ENCODE peak calls at places on chromosomes 13 and 19, in six cellular contexts. One of them, this sample, is unnamed.

GRCh38 chr19:56301152-56301551 is 13.5 kb downstream of the ZSCAN5A start:
- DNase-seq in HFF-Myc: no peak
- DNase-seq in GM12864: no peak
- DNase-seq in breast epithelium: no peak
- DNase-seq in CD8-positive, alpha-beta T cell: no peak
- DNase-seq in fibroblast of lung: no peak
- DNase-seq in this sample: no peak

GRCh38 chr13:42108217-42108616 is 59.8 kb downstream of the DGKH start:
- DNase-seq in GM12864: no peak
- DNase-seq in CD8-positive, alpha-beta T cell: no peak
- DNase-seq in breast epithelium: no peak
- DNase-seq in HFF-Myc: no peak
- DNase-seq in fibroblast of lung: no peak
- DNase-seq in this sample: no peak

GRCh38 chr13:32264407-32264806 is 50.8 kb downstream of the ZAR1L start:
- DNase-seq in breast epithelium: no peak
- DNase-seq in GM12864: no peak
- DNase-seq in CD8-positive, alpha-beta T cell: no peak
- DNase-seq in fibroblast of lung: peak
- DNase-seq in HFF-Myc: no peak
- DNase-seq in this sample: no peak

GRCh38 chr13:42892760-42893159 is 99.3 kb downstream of the EPSTI1 start:
- DNase-seq in HFF-Myc: no peak
- DNase-seq in breast epithelium: no peak
- DNase-seq in GM12864: no peak
- DNase-seq in fibroblast of lung: no peak
- DNase-seq in CD8-positive, alpha-beta T cell: no peak
- DNase-seq in this sample: no peak

GRCh38 chr13:29897102-29897501 is 46.7 kb upstream of the UBL3 start:
- DNase-seq in HFF-Myc: no peak
- DNase-seq in fibroblast of lung: peak
- DNase-seq in breast epithelium: no peak
- DNase-seq in CD8-positive, alpha-beta T cell: no peak
- DNase-seq in GM12864: no peak
- DNase-seq in this sample: no peak

GRCh38 chr19:3162418-3163229 is 15.9 kb upstream of the S1PR4 start:
- DNase-seq in breast epithelium: no peak
- DNase-seq in HFF-Myc: no peak
- DNase-seq in CD8-positive, alpha-beta T cell: no peak
- DNase-seq in GM12864: no peak
- DNase-seq in fibroblast of lung: no peak
- DNase-seq in this sample: no peak

GRCh38 chr13:35512271-35512920 is 35.9 kb upstream of the MAB21L1 start:
- DNase-seq in CD8-positive, alpha-beta T cell: no peak
- DNase-seq in HFF-Myc: peak
- DNase-seq in GM12864: no peak
- DNase-seq in fibroblast of lung: peak
- DNase-seq in breast epithelium: no peak
- DNase-seq in this sample: peak

GRCh38 chr19:53991224-53992113 is at the start of gene CACNG6:
- DNase-seq in HFF-Myc: no peak
- DNase-seq in breast epithelium: no peak
- DNase-seq in CD8-positive, alpha-beta T cell: no peak
- DNase-seq in GM12864: no peak
- DNase-seq in fibroblast of lung: peak
- DNase-seq in this sample: no peak

GRCh38 chr13:48770372-48770771 is 116.6 kb downstream of the CYSLTR2 start:
- DNase-seq in GM12864: no peak
- DNase-seq in breast epithelium: no peak
- DNase-seq in CD8-positive, alpha-beta T cell: no peak
- DNase-seq in fibroblast of lung: peak
- DNase-seq in HFF-Myc: no peak
- DNase-seq in this sample: no peak

GRCh38 chr13:43881580-43881979 is 1.9 kb downstream of the LACC1 start:
- DNase-seq in HFF-Myc: no peak
- DNase-seq in breast epithelium: no peak
- DNase-seq in CD8-positive, alpha-beta T cell: no peak
- DNase-seq in fibroblast of lung: no peak
- DNase-seq in GM12864: no peak
- DNase-seq in this sample: no peak

GRCh38 chr19:51192689-51193088 is 32.2 kb upstream of the CD33 start:
- DNase-seq in breast epithelium: no peak
- DNase-seq in HFF-Myc: no peak
- DNase-seq in CD8-positive, alpha-beta T cell: no peak
- DNase-seq in fibroblast of lung: no peak
- DNase-seq in GM12864: no peak
- DNase-seq in this sample: no peak

GRCh38 chr13:41546372-41547252 is 89.3 kb downstream of the RGCC start:
- DNase-seq in GM12864: no peak
- DNase-seq in HFF-Myc: no peak
- DNase-seq in fibroblast of lung: peak
- DNase-seq in breast epithelium: no peak
- DNase-seq in CD8-positive, alpha-beta T cell: no peak
- DNase-seq in this sample: no peak

GRCh38 chr13:30829145-30829544 is 76.9 kb upstream of the MEDAG start:
- DNase-seq in GM12864: no peak
- DNase-seq in breast epithelium: no peak
- DNase-seq in CD8-positive, alpha-beta T cell: no peak
- DNase-seq in fibroblast of lung: peak
- DNase-seq in HFF-Myc: peak
- DNase-seq in this sample: no peak

GRCh38 chr13:99356216-99357089 is 49.3 kb upstream of the GPR183 start:
- DNase-seq in fibroblast of lung: peak
- DNase-seq in GM12864: no peak
- DNase-seq in breast epithelium: no peak
- DNase-seq in CD8-positive, alpha-beta T cell: no peak
- DNase-seq in HFF-Myc: no peak
- DNase-seq in this sample: no peak

GRCh38 chr19:10718205-10719196 is 622 bp downstream of the DNM2 start:
- DNase-seq in HFF-Myc: no peak
- DNase-seq in breast epithelium: no peak
- DNase-seq in CD8-positive, alpha-beta T cell: peak
- DNase-seq in GM12864: no peak
- DNase-seq in fibroblast of lung: peak
- DNase-seq in this sample: no peak

GRCh38 chr19:56110515-56111448 is 10.3 kb downstream of the ZNF787 start:
- DNase-seq in HFF-Myc: no peak
- DNase-seq in fibroblast of lung: no peak
- DNase-seq in CD8-positive, alpha-beta T cell: no peak
- DNase-seq in breast epithelium: no peak
- DNase-seq in GM12864: no peak
- DNase-seq in this sample: no peak

GRCh38 chr13:110232756-110233155 is 74.2 kb downstream of the COL4A1 start:
- DNase-seq in HFF-Myc: peak
- DNase-seq in fibroblast of lung: no peak
- DNase-seq in breast epithelium: no peak
- DNase-seq in GM12864: no peak
- DNase-seq in CD8-positive, alpha-beta T cell: no peak
- DNase-seq in this sample: no peak

GRCh38 chr13:60162096-60162495 is 1.6 kb downstream of the DIAPH3 start:
- DNase-seq in CD8-positive, alpha-beta T cell: no peak
- DNase-seq in fibroblast of lung: peak
- DNase-seq in breast epithelium: no peak
- DNase-seq in HFF-Myc: no peak
- DNase-seq in GM12864: no peak
- DNase-seq in this sample: no peak

GRCh38 chr13:102905905-102906304 is 60.1 kb downstream of the ERCC5 start:
- DNase-seq in breast epithelium: no peak
- DNase-seq in GM12864: no peak
- DNase-seq in CD8-positive, alpha-beta T cell: no peak
- DNase-seq in HFF-Myc: no peak
- DNase-seq in fibroblast of lung: no peak
- DNase-seq in this sample: no peak

GRCh38 chr13:50080158-50080855 is 65.1 kb downstream of the KCNRG start:
- DNase-seq in fibroblast of lung: peak
- DNase-seq in CD8-positive, alpha-beta T cell: peak
- DNase-seq in breast epithelium: no peak
- DNase-seq in GM12864: no peak
- DNase-seq in HFF-Myc: no peak
- DNase-seq in this sample: no peak

GRCh38 chr13:99367663-99368448 is 60.7 kb upstream of the GPR183 start:
- DNase-seq in GM12864: no peak
- DNase-seq in fibroblast of lung: no peak
- DNase-seq in CD8-positive, alpha-beta T cell: no peak
- DNase-seq in HFF-Myc: no peak
- DNase-seq in breast epithelium: no peak
- DNase-seq in this sample: no peak

GRCh38 chr13:112441779-112442310 is 65.7 kb downstream of the SPACA7 start:
- DNase-seq in breast epithelium: no peak
- DNase-seq in GM12864: no peak
- DNase-seq in fibroblast of lung: no peak
- DNase-seq in CD8-positive, alpha-beta T cell: no peak
- DNase-seq in HFF-Myc: no peak
- DNase-seq in this sample: no peak

GRCh38 chr19:51158474-51159129 is 16.5 kb downstream of the SIGLEC7 start:
- DNase-seq in breast epithelium: peak
- DNase-seq in CD8-positive, alpha-beta T cell: peak
- DNase-seq in HFF-Myc: peak
- DNase-seq in fibroblast of lung: no peak
- DNase-seq in GM12864: no peak
- DNase-seq in this sample: no peak

GRCh38 chr19:39052846-39053245 is 20.5 kb upstream of the FBXO27 start:
- DNase-seq in breast epithelium: no peak
- DNase-seq in GM12864: no peak
- DNase-seq in HFF-Myc: no peak
- DNase-seq in CD8-positive, alpha-beta T cell: no peak
- DNase-seq in fibroblast of lung: no peak
- DNase-seq in this sample: no peak

GRCh38 chr13:73741111-73741510 is 393.1 kb downstream of the KLF12 start:
- DNase-seq in fibroblast of lung: peak
- DNase-seq in CD8-positive, alpha-beta T cell: no peak
- DNase-seq in GM12864: no peak
- DNase-seq in HFF-Myc: no peak
- DNase-seq in breast epithelium: no peak
- DNase-seq in this sample: no peak

GRCh38 chr13:66365101-66365500 is 865.0 kb downstream of the PCDH9 start:
- DNase-seq in fibroblast of lung: no peak
- DNase-seq in CD8-positive, alpha-beta T cell: no peak
- DNase-seq in HFF-Myc: no peak
- DNase-seq in GM12864: no peak
- DNase-seq in breast epithelium: no peak
- DNase-seq in this sample: no peak

GRCh38 chr19:35119578-35119977 is 4.0 kb downstream of the FXYD3 start:
- DNase-seq in CD8-positive, alpha-beta T cell: no peak
- DNase-seq in HFF-Myc: no peak
- DNase-seq in breast epithelium: no peak
- DNase-seq in fibroblast of lung: no peak
- DNase-seq in GM12864: no peak
- DNase-seq in this sample: no peak
- H3K4me3 ChIP-seq in CD8-positive, alpha-beta T cell: no peak
- H3K4me3 ChIP-seq in HFF-Myc: no peak
- H3K4me3 ChIP-seq in breast epithelium: peak
- H3K4me3 ChIP-seq in fibroblast of lung: no peak
- H3K4me3 ChIP-seq in GM12864: no peak
- H3K4me3 ChIP-seq in this sample: no peak

GRCh38 chr13:55000043-55000442 is 1971.4 kb downstream of the OLFM4 start:
- DNase-seq in GM12864: no peak
- DNase-seq in fibroblast of lung: no peak
- DNase-seq in CD8-positive, alpha-beta T cell: no peak
- DNase-seq in breast epithelium: no peak
- DNase-seq in HFF-Myc: no peak
- DNase-seq in this sample: no peak
- H3K4me3 ChIP-seq in GM12864: no peak
- H3K4me3 ChIP-seq in fibroblast of lung: no peak
- H3K4me3 ChIP-seq in CD8-positive, alpha-beta T cell: no peak
- H3K4me3 ChIP-seq in breast epithelium: no peak
- H3K4me3 ChIP-seq in HFF-Myc: no peak
- H3K4me3 ChIP-seq in this sample: no peak

GRCh38 chr13:27965343-27965739 is 3.8 kb downstream of the CDX2 start:
- DNase-seq in fibroblast of lung: no peak
- DNase-seq in CD8-positive, alpha-beta T cell: no peak
- DNase-seq in GM12864: no peak
- DNase-seq in HFF-Myc: no peak
- DNase-seq in breast epithelium: no peak
- DNase-seq in this sample: no peak
- H3K4me3 ChIP-seq in fibroblast of lung: no peak
- H3K4me3 ChIP-seq in CD8-positive, alpha-beta T cell: no peak
- H3K4me3 ChIP-seq in GM12864: no peak
- H3K4me3 ChIP-seq in HFF-Myc: no peak
- H3K4me3 ChIP-seq in breast epithelium: no peak
- H3K4me3 ChIP-seq in this sample: no peak

DNA sequence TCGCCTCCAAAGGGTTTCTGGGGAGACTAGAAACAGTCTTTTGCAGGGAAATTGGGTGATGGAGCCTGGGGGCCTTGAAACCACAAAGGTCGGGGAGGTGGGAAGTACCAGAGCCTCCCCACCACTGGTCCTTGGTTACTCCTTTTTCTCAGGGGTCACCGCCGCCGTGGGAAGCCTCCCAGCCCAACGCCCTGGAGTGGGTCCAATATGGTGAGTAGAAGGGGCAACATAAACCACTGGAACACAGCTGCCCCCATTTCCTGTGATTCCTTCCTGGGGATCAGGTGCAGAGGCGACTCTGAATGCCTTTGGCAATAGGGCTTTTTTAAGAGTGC is 5.8 kb downstream of the PGLYRP1 start:
- DNase-seq in GM12864: no peak
- DNase-seq in fibroblast of lung: no peak
- DNase-seq in CD8-positive, alpha-beta T cell: no peak
- DNase-seq in HFF-Myc: no peak
- DNase-seq in breast epithelium: no peak
- DNase-seq in this sample: no peak
- H3K4me3 ChIP-seq in GM12864: no peak
- H3K4me3 ChIP-seq in fibroblast of lung: no peak
- H3K4me3 ChIP-seq in CD8-positive, alpha-beta T cell: no peak
- H3K4me3 ChIP-seq in HFF-Myc: no peak
- H3K4me3 ChIP-seq in breast epithelium: no peak
- H3K4me3 ChIP-seq in this sample: no peak

DNA sequence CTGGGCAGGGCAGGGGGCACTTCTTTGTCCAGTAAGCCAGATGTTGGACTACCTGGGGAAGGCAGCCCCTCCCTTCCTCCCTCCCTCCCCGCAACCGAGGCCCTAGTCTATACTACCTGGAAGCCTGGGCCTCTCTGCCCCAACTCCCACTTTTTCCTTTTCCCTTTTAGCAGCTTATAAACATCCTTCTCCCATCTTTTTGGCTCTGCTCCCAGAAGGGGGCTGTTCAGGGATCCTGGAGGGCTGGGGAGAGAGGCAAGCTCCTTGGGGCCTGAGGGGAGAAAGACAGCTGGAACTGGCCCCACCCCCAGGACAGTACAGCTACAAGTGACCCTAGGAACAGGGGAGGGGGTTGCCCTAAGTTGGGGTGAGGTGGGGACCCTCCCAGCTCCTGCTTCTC is 44.9 kb downstream of the LYL1 start:
- DNase-seq in CD8-positive, alpha-beta T cell: no peak
- DNase-seq in fibroblast of lung: no peak
- DNase-seq in GM12864: no peak
- DNase-seq in HFF-Myc: no peak
- DNase-seq in breast epithelium: no peak
- DNase-seq in this sample: no peak
- H3K4me3 ChIP-seq in CD8-positive, alpha-beta T cell: no peak
- H3K4me3 ChIP-seq in fibroblast of lung: no peak
- H3K4me3 ChIP-seq in GM12864: no peak
- H3K4me3 ChIP-seq in HFF-Myc: no peak
- H3K4me3 ChIP-seq in breast epithelium: no peak
- H3K4me3 ChIP-seq in this sample: no peak

GRCh38 chr19:4557971-4558941 is 1.2 kb downstream of the SEMA6B start:
- DNase-seq in CD8-positive, alpha-beta T cell: peak
- DNase-seq in HFF-Myc: no peak
- DNase-seq in GM12864: no peak
- DNase-seq in breast epithelium: no peak
- DNase-seq in fibroblast of lung: no peak
- DNase-seq in this sample: no peak
- H3K4me3 ChIP-seq in CD8-positive, alpha-beta T cell: no peak
- H3K4me3 ChIP-seq in HFF-Myc: no peak
- H3K4me3 ChIP-seq in GM12864: no peak
- H3K4me3 ChIP-seq in breast epithelium: peak
- H3K4me3 ChIP-seq in fibroblast of lung: no peak
- H3K4me3 ChIP-seq in this sample: no peak